ENCODE peak calls at places on chromosome 4, in five cellular contexts. S is putamen, F is HTR-8/SVneo, H is uterus, G is heart left ventricle. K is an unnamed sample.

GRCh38 chr4:73036123-73036522 is 33.4 kb downstream of the COX18 start:
- DNase-seq in S (no peak), F (no peak), H (no peak), G (no peak), K (no peak)

GRCh38 chr4:98326168-98326567 is 65.0 kb downstream of the RAP1GDS1 start:
- DNase-seq in S (no peak), F (no peak), H (no peak), G (no peak), K (no peak)

GRCh38 chr4:127256500-127256899 is 376.3 kb upstream of the INTU start:
- DNase-seq in S (no peak), F (no peak), H (no peak), G (no peak), K (no peak)

GRCh38 chr4:73676881-73677323 is 56.7 kb upstream of the RASSF6 start:
- DNase-seq in S (no peak), F (no peak), H (no peak), G (no peak), K (no peak)

GRCh38 chr4:7416745-7417432 is 17.8 kb downstream of the PSAPL1 start:
- DNase-seq in S (no peak), F (no peak), H (peak; percentile 4), G (no peak), K (no peak)

GRCh38 chr4:38670939-38671593 is 7.1 kb downstream of the KLF3 start:
- DNase-seq in S (no peak), F (no peak), H (no peak), G (no peak), K (no peak)

GRCh38 chr4:103424853-103425252 is 226.7 kb upstream of the CENPE start:
- DNase-seq in S (no peak), F (no peak), H (no peak), G (no peak), K (no peak)

GRCh38 chr4:7403001-7403400 is 31.7 kb downstream of the PSAPL1 start:
- DNase-seq in S (no peak), F (no peak), H (no peak), G (no peak), K (peak; percentile 51)

GRCh38 chr4:118761387-118762016 is 74.4 kb downstream of the SEC24D start:
- DNase-seq in S (no peak), F (no peak), H (no peak), G (no peak), K (no peak)

GRCh38 chr4:82774711-82775171 is 23.9 kb downstream of the SCD5 start:
- DNase-seq in S (no peak), F (no peak), H (no peak), G (no peak), K (no peak)

GRCh38 chr4:175509320-175509719 is 302.7 kb downstream of the GPM6A start:
- DNase-seq in S (no peak), F (no peak), H (no peak), G (no peak), K (no peak)

GRCh38 chr4:174286870-174287269 is 3.2 kb downstream of the CEP44 start:
- DNase-seq in S (no peak), F (no peak), H (no peak), G (no peak), K (no peak)

GRCh38 chr4:95191537-95191936 is 357.2 kb downstream of the UNC5C start:
- DNase-seq in S (no peak), F (no peak), H (no peak), G (no peak), K (no peak)

GRCh38 chr4:8179074-8179473 is 20.0 kb upstream of the SH3TC1 start:
- DNase-seq in S (no peak), F (no peak), H (no peak), G (no peak), K (no peak)

GRCh38 chr4:118734491-118735205 is 49.5 kb downstream of the METTL14 start:
- DNase-seq in S (no peak), F (no peak), H (no peak), G (no peak), K (no peak)

GRCh38 chr4:2388430-2389182 is 29.8 kb downstream of the ZFYVE28 start:
- DNase-seq in S (no peak), F (no peak), H (no peak), G (no peak), K (no peak)

GRCh38 chr4:56246230-56246610 is 141.1 kb downstream of the AASDH start:
- DNase-seq in S (no peak), F (no peak), H (no peak), G (no peak), K (no peak)

GRCh38 chr4:180909279-180909678 is 1333.9 kb upstream of the TENM3 start:
- DNase-seq in S (no peak), F (no peak), H (no peak), G (no peak), K (no peak)

GRCh38 chr4:172809319-172809718 is 359.3 kb upstream of the GALNT7 start:
- DNase-seq in S (no peak), F (no peak), H (no peak), G (no peak), K (no peak)

GRCh38 chr4:126465341-126465740 is 1150.6 kb downstream of the FAT4 start:
- DNase-seq in S (no peak), F (no peak), H (no peak), G (no peak), K (no peak)

GRCh38 chr4:139808381-139809206 is 143.0 kb downstream of the MGST2 start:
- DNase-seq in S (no peak), F (peak; percentile 54), H (peak; percentile 39), G (no peak), K (no peak)

GRCh38 chr4:165927815-165928214 is 54.8 kb downstream of the TLL1 start:
- DNase-seq in S (no peak), F (no peak), H (no peak), G (no peak), K (no peak)

GRCh38 chr4:153759407-153760226 is at the start of gene RNF175:
- DNase-seq in S (peak; percentile 24), F (no peak), H (no peak), G (no peak), K (peak; percentile 34)

GRCh38 chr4:78061939-78062603 is 4.9 kb downstream of the FRAS1 start:
- DNase-seq in S (no peak), F (no peak), H (no peak), G (no peak), K (no peak)

GRCh38 chr4:244471-244870 is 60.8 kb downstream of the ZNF732 start:
- DNase-seq in S (peak; percentile 43), F (peak; percentile 3), H (peak; percentile 19), G (peak; percentile 12), K (no peak)

GRCh38 chr4:87853891-87854290 is 21.1 kb downstream of the MEPE start:
- DNase-seq in S (no peak), F (no peak), H (no peak), G (no peak), K (no peak)

GRCh38 chr4:114136067-114136466 is 156.6 kb upstream of the ARSJ start:
- DNase-seq in S (no peak), F (no peak), H (no peak), G (no peak), K (no peak)

GRCh38 chr4:111781611-111782010 is 363.6 kb upstream of the FAM241A start:
- DNase-seq in S (no peak), F (no peak), H (no peak), G (no peak), K (no peak)

GRCh38 chr4:6992728-6993655 is 50.2 kb upstream of the TADA2B start:
- DNase-seq in S (no peak), F (no peak), H (no peak), G (no peak), K (no peak)

GRCh38 chr4:150318971-150319370 is 240.7 kb downstream of the DCLK2 start:
- DNase-seq in S (no peak), F (no peak), H (no peak), G (no peak), K (no peak)

GRCh38 chr4:142549726-142550463 is 296.2 kb downstream of the INPP4B start:
- DNase-seq in S (no peak), F (peak; percentile 43), H (no peak), G (no peak), K (no peak)

GRCh38 chr4:138870739-138871633 is 144.6 kb upstream of the NOCT start:
- DNase-seq in S (peak; percentile 84), F (peak; percentile 59), H (peak; percentile 66), G (peak; percentile 39), K (no peak)

GRCh38 chr4:174516794-174517193 is 5.5 kb downstream of the HPGD start:
- DNase-seq in S (no peak), F (no peak), H (no peak), G (no peak), K (no peak)

K was measured in left ventricle myocardium superior.